ENCODE peak calls at places on chromosomes 2 and 18, in five cellular contexts. G is foreskin fibroblast, L is activated T-cell treated with anti-CD3 and anti-CD28 coated beads for 4 hours, Q is neural progenitor cell, K is iPS-NIHi11. F is an unnamed sample.

GRCh38 chr2:127618551-127618950 is 27.4 kb upstream of the GPR17 start:
- DNase-seq in L (no peak), G (no peak), Q (no peak), K (no peak), F (no peak)

GRCh38 chr2:106358081-106358480 is 110.1 kb downstream of the RGPD3 start:
- DNase-seq in L (no peak), Q (no peak), K (no peak), G (no peak), F (no peak)

GRCh38 chr18:49055787-49056186 is 105.0 kb upstream of the SMAD7 start:
- DNase-seq in K (no peak), G (peak; percentile 80), Q (no peak), L (no peak), F (no peak)

GRCh38 chr18:13823707-13824395 is at the start of gene MC5R:
- DNase-seq in G (peak; percentile 20), K (peak; percentile 97), L (peak; percentile 70), Q (peak; percentile 88), F (peak; percentile 11)

GRCh38 chr2:51795248-51795888 is 763.4 kb upstream of the NRXN1 start:
- DNase-seq in G (no peak), Q (peak; percentile 57), L (no peak), K (peak; percentile 54), F (no peak)

GRCh38 chr2:85324639-85325465 is 2.9 kb downstream of the TGOLN2 start:
- DNase-seq in L (no peak), K (no peak), Q (no peak), G (no peak), F (no peak)

GRCh38 chr2:231869704-231870103 is 56.5 kb downstream of the NPPC start:
- DNase-seq in Q (no peak), L (no peak), G (no peak), K (no peak), F (no peak)

GRCh38 chr2:239734436-239735005 is 290.6 kb downstream of the NDUFA10 start:
- DNase-seq in L (no peak), Q (no peak), G (no peak), K (no peak), F (no peak)

GRCh38 chr2:169301596-169302330 is 60.6 kb downstream of the LRP2 start:
- DNase-seq in K (no peak), L (no peak), G (no peak), Q (peak; percentile 80), F (no peak)

GRCh38 chr2:151638188-151638933 is 95.9 kb downstream of the NEB start:
- DNase-seq in K (no peak), G (no peak), L (peak; percentile 25), Q (no peak), F (no peak)

GRCh38 chr2:13537771-13538349 is 821.1 kb downstream of the TRIB2 start:
- DNase-seq in Q (no peak), G (no peak), K (no peak), L (no peak), F (no peak)

GRCh38 chr2:198471291-198471690 is 666.9 kb downstream of the PLCL1 start:
- DNase-seq in Q (peak; percentile 9), L (no peak), K (peak; percentile 9), G (no peak), F (no peak)

GRCh38 chr2:11941201-11942041 is 195.0 kb downstream of the LPIN1 start:
- DNase-seq in K (no peak), G (no peak), Q (no peak), L (no peak), F (no peak)

GRCh38 chr2:223697921-223698645 is 95.9 kb upstream of the SCG2 start:
- DNase-seq in K (no peak), G (no peak), L (no peak), Q (no peak), F (no peak)

GRCh38 chr2:171479154-171479814 is 43.0 kb upstream of the CYBRD1 start:
- DNase-seq in Q (no peak), K (no peak), G (no peak), L (no peak), F (no peak)

GRCh38 chr2:25257032-25257455 is 84.7 kb downstream of the DNMT3A start:
- DNase-seq in Q (peak; percentile 63), L (no peak), G (peak; percentile 54), K (no peak), F (peak; percentile 46)

GRCh38 chr2:182361477-182361876 is 65.4 kb downstream of the PDE1A start:
- DNase-seq in K (no peak), L (no peak), G (no peak), Q (no peak), F (no peak)

GRCh38 chr2:99957724-99958123 is 184.7 kb downstream of the AFF3 start:
- DNase-seq in Q (no peak), G (no peak), L (no peak), K (no peak), F (no peak)

GRCh38 chr2:168770796-168771195 is 31.6 kb upstream of the NOSTRIN start:
- DNase-seq in Q (no peak), G (no peak), K (no peak), L (no peak), F (no peak)

GRCh38 chr18:33201509-33201926 is 239.0 kb downstream of the CCDC178 start:
- DNase-seq in G (no peak), Q (peak; percentile 72), L (no peak), K (peak; percentile 53), F (no peak)

GRCh38 chr18:30889582-30890301 is 152.8 kb downstream of the DSC3 start:
- DNase-seq in L (no peak), G (no peak), Q (peak; percentile 66), K (peak; percentile 35), F (no peak)

GRCh38 chr2:6452702-6453481 is 412.8 kb downstream of the CMPK2 start:
- DNase-seq in K (no peak), G (no peak), Q (peak; percentile 20), L (no peak), F (no peak)

GRCh38 chr18:54852780-54853675 is 24.8 kb downstream of the RAB27B start:
- DNase-seq in L (no peak), Q (no peak), G (peak; percentile 9), K (no peak), F (no peak)

GRCh38 chr2:191247381-191248057 is 2.3 kb downstream of the MYO1B start:
- DNase-seq in L (no peak), G (peak; percentile 92), K (no peak), Q (no peak), F (no peak)

GRCh38 chr2:230906471-230907230 is 18.4 kb downstream of the GPR55 start:
- DNase-seq in K (no peak), Q (no peak), L (no peak), G (no peak), F (no peak)

F was measured in DMS 273 treated with DMSO at 0.1 percent for 48 hours.